ENCODE peak calls at places on chromosomes 4 and X, in four cellular contexts. One of them, this sample, is unnamed.

GRCh38 chr4:185304944-185305690 is 90.6 kb downstream of the LRP2BP start:
- DNase-seq in cardiac muscle cell: peak
- DNase-seq in heart left ventricle: no peak
- DNase-seq in Right ventricle myocardium superior: no peak
- DNase-seq in this sample: peak

GRCh38 chrX:40273356-40274050 is 175.7 kb upstream of the BCOR start:
- DNase-seq in heart left ventricle: peak
- DNase-seq in cardiac muscle cell: peak
- DNase-seq in Right ventricle myocardium superior: peak
- DNase-seq in this sample: no peak

GRCh38 chr4:111630705-111631104 is 514.5 kb upstream of the FAM241A start:
- DNase-seq in Right ventricle myocardium superior: no peak
- DNase-seq in heart left ventricle: no peak
- DNase-seq in cardiac muscle cell: peak
- DNase-seq in this sample: no peak

GRCh38 chr4:2787230-2788100 is 5.4 kb upstream of the SH3BP2 start:
- DNase-seq in Right ventricle myocardium superior: peak
- DNase-seq in cardiac muscle cell: no peak
- DNase-seq in heart left ventricle: no peak
- DNase-seq in this sample: peak

GRCh38 chr4:119692001-119692400 is 63.4 kb upstream of the PDE5A start:
- DNase-seq in heart left ventricle: peak
- DNase-seq in Right ventricle myocardium superior: no peak
- DNase-seq in cardiac muscle cell: no peak
- DNase-seq in this sample: no peak

GRCh38 chrX:153474266-153474665 is 3.9 kb upstream of the HAUS7 start:
- DNase-seq in heart left ventricle: no peak
- DNase-seq in Right ventricle myocardium superior: no peak
- DNase-seq in cardiac muscle cell: no peak
- DNase-seq in this sample: no peak

GRCh38 chr4:103424853-103425252 is 226.7 kb upstream of the CENPE start:
- DNase-seq in cardiac muscle cell: no peak
- DNase-seq in Right ventricle myocardium superior: no peak
- DNase-seq in heart left ventricle: no peak
- DNase-seq in this sample: no peak

GRCh38 chrX:105635794-105636193 is 186.5 kb upstream of the NRK start:
- DNase-seq in Right ventricle myocardium superior: no peak
- DNase-seq in heart left ventricle: no peak
- DNase-seq in cardiac muscle cell: no peak
- DNase-seq in this sample: no peak

GRCh38 chrX:135391734-135392133 is 30.0 kb upstream of the SMIM10L2A start:
- DNase-seq in Right ventricle myocardium superior: no peak
- DNase-seq in cardiac muscle cell: no peak
- DNase-seq in heart left ventricle: no peak
- DNase-seq in this sample: no peak

GRCh38 chrX:66021758-66022741 is 17.8 kb downstream of the VSIG4 start:
- DNase-seq in Right ventricle myocardium superior: no peak
- DNase-seq in cardiac muscle cell: no peak
- DNase-seq in heart left ventricle: no peak
- DNase-seq in this sample: no peak

GRCh38 chrX:49868739-49869138 is 10.5 kb upstream of the USP27X start:
- DNase-seq in heart left ventricle: no peak
- DNase-seq in Right ventricle myocardium superior: no peak
- DNase-seq in cardiac muscle cell: no peak
- DNase-seq in this sample: no peak

GRCh38 chr4:108008721-108009120 is 19.0 kb downstream of the HADH start:
- DNase-seq in heart left ventricle: no peak
- DNase-seq in cardiac muscle cell: no peak
- DNase-seq in Right ventricle myocardium superior: no peak
- DNase-seq in this sample: no peak

This sample was measured in thyroid gland.